ENCODE peak calls at places on chromosome 10, in nine cellular contexts. J, I, C, O, P, G, N, B and R are unnamed samples.

GRCh38 chr10:126456632-126457031 is 68.4 kb upstream of the ADAM12 start:
- DNase-seq in J (no peak), I (no peak), C (no peak), O (no peak), P (no peak), G (no peak), N (no peak), B (no peak), R (no peak)

GRCh38 chr10:86715156-86715795 is 41.1 kb upstream of the BMPR1A start:
- DNase-seq in J (no peak), I (no peak), C (no peak), O (no peak), P (no peak), G (no peak), N (no peak), B (peak), R (peak)

GRCh38 chr10:86225098-86225782 is 141.4 kb downstream of the GRID1 start:
- DNase-seq in J (no peak), I (peak), C (no peak), O (no peak), P (no peak), G (no peak), N (peak), B (no peak), R (peak)

GRCh38 chr10:48448796-48449195 is 142.3 kb downstream of the MAPK8 start:
- DNase-seq in J (no peak), I (no peak), C (no peak), O (peak), P (no peak), G (no peak), N (peak), B (peak), R (no peak)

GRCh38 chr10:105793071-105793470 is 1152.0 kb downstream of the SORCS3 start:
- DNase-seq in J (no peak), I (no peak), C (no peak), O (no peak), P (no peak), G (no peak), N (no peak), B (no peak), R (no peak)

GRCh38 chr10:15106352-15107013 is 9.3 kb downstream of the RPP38 start:
- DNase-seq in J (peak), I (peak), C (peak), O (peak), P (peak), G (peak), N (peak), B (peak), R (peak)

GRCh38 chr10:11823122-11823988 is at the start of gene PROSER2:
- DNase-seq in J (peak), I (peak), C (peak), O (peak), P (no peak), G (peak), N (peak), B (peak), R (peak)

GRCh38 chr10:32271617-32272016 is 75.3 kb downstream of the EPC1 start:
- DNase-seq in J (no peak), I (no peak), C (no peak), O (no peak), P (no peak), G (no peak), N (no peak), B (no peak), R (no peak)

GRCh38 chr10:69662901-69663300 is 32.9 kb downstream of the FAM241B start:
- DNase-seq in J (no peak), I (no peak), C (no peak), O (no peak), P (no peak), G (peak), N (no peak), B (no peak), R (no peak)

GRCh38 chr10:30560326-30560725 is 69.2 kb downstream of the LYZL2 start:
- DNase-seq in J (no peak), I (no peak), C (no peak), O (no peak), P (no peak), G (no peak), N (no peak), B (no peak), R (no peak)

GRCh38 chr10:101222683-101223273 is 6.5 kb downstream of the LBX1 start:
- DNase-seq in J (no peak), I (no peak), C (no peak), O (no peak), P (no peak), G (peak), N (no peak), B (no peak), R (no peak)

GRCh38 chr10:107656932-107657331 is 492.4 kb upstream of the SORCS1 start:
- DNase-seq in J (no peak), I (no peak), C (no peak), O (no peak), P (no peak), G (no peak), N (no peak), B (no peak), R (no peak)

GRCh38 chr10:17878896-17879295 is 69.7 kb downstream of the MRC1 start:
- DNase-seq in J (no peak), I (no peak), C (no peak), O (no peak), P (no peak), G (no peak), N (no peak), B (no peak), R (no peak)

GRCh38 chr10:91077549-91078017 is 142.9 kb upstream of the PCGF5 start:
- DNase-seq in J (no peak), I (no peak), C (no peak), O (peak), P (no peak), G (peak), N (no peak), B (no peak), R (no peak)

GRCh38 chr10:34761443-34761842 is 53.7 kb downstream of the PARD3 start:
- DNase-seq in J (no peak), I (no peak), C (no peak), O (no peak), P (no peak), G (no peak), N (no peak), B (no peak), R (no peak)

GRCh38 chr10:95236068-95236903 is 42.2 kb downstream of the ACSM6 start:
- DNase-seq in J (peak), I (no peak), C (no peak), O (peak), P (peak), G (no peak), N (no peak), B (no peak), R (no peak)

GRCh38 chr10:86635402-86635801 is 18.9 kb upstream of the OPN4 start:
- DNase-seq in J (no peak), I (no peak), C (no peak), O (no peak), P (no peak), G (no peak), N (no peak), B (no peak), R (no peak)

GRCh38 chr10:121005948-121006587 is 154.9 kb downstream of the WDR11 start:
- DNase-seq in J (no peak), I (no peak), C (no peak), O (no peak), P (no peak), G (no peak), N (no peak), B (no peak), R (no peak)

GRCh38 chr10:89805599-89806013 is 104.2 kb downstream of the KIF20B start:
- DNase-seq in J (no peak), I (no peak), C (no peak), O (no peak), P (peak), G (no peak), N (no peak), B (no peak), R (no peak)

GRCh38 chr10:84179059-84179710 is 5.6 kb downstream of the GPR15LG start:
- DNase-seq in J (no peak), I (no peak), C (no peak), O (no peak), P (no peak), G (peak), N (no peak), B (no peak), R (no peak)

GRCh38 chr10:124624875-124625274 is 119.3 kb downstream of the FAM53B start:
- DNase-seq in J (no peak), I (no peak), C (no peak), O (no peak), P (no peak), G (no peak), N (no peak), B (no peak), R (no peak)

GRCh38 chr10:133104972-133105495 is 17.3 kb downstream of the ADGRA1 start:
- DNase-seq in J (no peak), I (no peak), C (no peak), O (no peak), P (no peak), G (no peak), N (no peak), B (no peak), R (no peak)

GRCh38 chr10:21519981-21520436 is 5.5 kb downstream of the SKIDA1 start:
- DNase-seq in J (no peak), I (no peak), C (no peak), O (peak), P (no peak), G (no peak), N (no peak), B (no peak), R (no peak)

GRCh38 chr10:103145860-103146466 is 47.1 kb downstream of the NT5C2 start:
- DNase-seq in J (peak), I (no peak), C (no peak), O (peak), P (no peak), G (peak), N (peak), B (no peak), R (peak)

GRCh38 chr10:46028584-46029570 is 1.5 kb downstream of the NCOA4 start:
- DNase-seq in J (peak), I (peak), C (no peak), O (peak), P (no peak), G (peak), N (peak), B (no peak), R (peak)

GRCh38 chr10:103114876-103115275 is 78.2 kb downstream of the NT5C2 start:
- DNase-seq in J (no peak), I (no peak), C (no peak), O (no peak), P (no peak), G (no peak), N (no peak), B (no peak), R (no peak)

GRCh38 chr10:2985729-2986232 is 81.6 kb upstream of the PFKP start:
- DNase-seq in J (peak), I (peak), C (no peak), O (peak), P (no peak), G (no peak), N (peak), B (no peak), R (no peak)

GRCh38 chr10:118543714-118544400 is 51.6 kb downstream of the PRLHR start:
- DNase-seq in J (peak), I (peak), C (peak), O (peak), P (no peak), G (peak), N (peak), B (peak), R (peak)
- TF ChIP-seq MAX in J (no peak), I (no peak), C (peak), O (no peak), P (no peak), G (no peak), N (peak), B (peak), R (no peak)

DNA sequence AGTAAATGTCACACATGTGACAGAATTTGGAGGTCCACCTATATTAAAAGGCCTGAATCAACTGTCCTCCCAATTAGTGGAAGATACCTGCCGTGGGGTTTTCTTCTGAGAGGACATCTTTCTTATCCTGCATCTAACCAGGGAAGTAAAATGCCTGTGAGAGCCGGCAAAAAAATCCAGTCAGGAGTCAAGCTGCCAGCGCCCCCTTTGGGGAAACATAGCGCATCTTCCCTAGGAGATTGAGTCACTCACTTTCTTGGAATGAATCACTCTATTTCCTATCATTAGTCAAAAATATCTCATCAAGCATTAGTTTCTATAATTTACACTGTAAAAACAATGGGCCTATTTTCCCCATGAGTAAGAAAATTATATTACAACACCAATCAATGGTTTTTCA is 66.4 kb upstream of the ANK3 start:
- DNase-seq in J (no peak), I (no peak), C (peak), O (no peak), P (no peak), G (no peak), N (peak), B (peak), R (no peak)
- TF ChIP-seq CTCF in J (peak), I (no peak), C (peak), O (no peak), P (peak), G (peak), N (peak), B (peak), R (no peak)

GRCh38 chr10:49619613-49620012 is 5.8 kb downstream of the CHAT start:
- DNase-seq in J (no peak), I (no peak), C (peak), O (no peak), P (no peak), G (no peak), N (no peak), B (no peak), R (no peak)

GRCh38 chr10:49622426-49623425 is 8.9 kb downstream of the CHAT start:
- DNase-seq in J (no peak), I (no peak), C (peak), O (no peak), P (no peak), G (no peak), N (no peak), B (no peak), R (no peak)

GRCh38 chr10:49620286-49620810 is 6.5 kb downstream of the CHAT start:
- DNase-seq in J (no peak), I (no peak), C (peak), O (no peak), P (no peak), G (no peak), N (no peak), B (no peak), R (no peak)

GRCh38 chr10:49620841-49621378 is 7.1 kb downstream of the CHAT start:
- DNase-seq in J (no peak), I (no peak), C (peak), O (no peak), P (no peak), G (no peak), N (no peak), B (no peak), R (no peak)

GRCh38 chr10:49621561-49621960 is 7.7 kb downstream of the CHAT start:
- DNase-seq in J (no peak), I (no peak), C (peak), O (no peak), P (no peak), G (no peak), N (no peak), B (no peak), R (no peak)
- TF ChIP-seq MAX in J (no peak), I (no peak), C (no peak), O (no peak), P (no peak), G (no peak), N (no peak), B (no peak), R (no peak)

DNA sequence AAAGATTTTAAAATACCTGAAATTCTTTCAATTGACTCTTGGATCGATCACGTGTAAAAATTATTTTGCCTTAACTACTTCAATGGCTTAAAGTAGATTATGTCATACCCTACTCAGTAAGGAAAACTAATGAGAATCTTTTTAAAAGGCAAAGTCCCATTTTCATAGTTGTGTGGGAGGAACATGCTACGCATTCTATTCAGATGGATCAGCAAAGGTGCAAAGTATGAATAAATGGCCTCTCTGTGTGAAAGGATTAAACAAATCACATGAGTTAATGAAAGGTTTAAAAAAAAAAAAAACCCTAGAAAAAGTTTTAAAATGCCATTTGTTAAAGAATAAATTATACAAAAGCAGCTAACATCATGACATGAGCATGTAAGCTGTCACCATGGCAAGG is 77.1 kb downstream of the ENO4 start:
- DNase-seq in J (no peak), I (no peak), C (no peak), O (no peak), P (no peak), G (no peak), N (no peak), B (no peak), R (no peak)
- TF ChIP-seq CTCF in J (no peak), I (no peak), C (no peak), O (no peak), P (no peak), G (no peak), N (no peak), B (no peak), R (no peak)